ENCODE peak calls at places on chromosomes 12 and 14, in four cellular contexts. X is mammary epithelial cell, R is glutamatergic neuron, I is cardiac fibroblast. O is an unnamed sample.

GRCh38 chr12:66803972-66804371 is 125.1 kb upstream of the GRIP1 start:
- DNase-seq in X (no peak), R (peak; percentile 51), I (no peak), O (no peak)

GRCh38 chr12:132554857-132555630 is 55.3 kb downstream of the LRCOL1 start:
- DNase-seq in X (no peak), R (peak; percentile 62), I (no peak), O (no peak)

GRCh38 chr14:21494902-21495762 is 16.0 kb downstream of the METTL3 start:
- DNase-seq in X (no peak), R (no peak), I (peak; percentile 55), O (peak; percentile 49)

GRCh38 chr12:130568546-130568945 is 147.6 kb downstream of the RIMBP2 start:
- DNase-seq in X (no peak), R (no peak), I (no peak), O (no peak)

GRCh38 chr12:30533518-30533917 is 162.2 kb downstream of the IPO8 start:
- DNase-seq in X (no peak), R (no peak), I (peak; percentile 43), O (peak; percentile 13)

GRCh38 chr12:117486840-117487659 is 125.6 kb upstream of the NOS1 start:
- DNase-seq in X (no peak), R (no peak), I (no peak), O (no peak)

GRCh38 chr14:77206877-77207389 is 25.3 kb downstream of the TMEM63C start:
- DNase-seq in X (no peak), R (peak; percentile 37), I (no peak), O (no peak)

GRCh38 chr14:104335176-104335575 is 196.8 kb downstream of the KIF26A start:
- DNase-seq in X (no peak), R (no peak), I (no peak), O (no peak)

GRCh38 chr14:39988939-39989338 is 556.7 kb upstream of the FBXO33 start:
- DNase-seq in X (no peak), R (no peak), I (peak; percentile 22), O (peak; percentile 2)

GRCh38 chr12:65511134-65511912 is 232.8 kb downstream of the MSRB3 start:
- DNase-seq in X (no peak), R (no peak), I (no peak), O (no peak)

GRCh38 chr12:22018860-22019259 is 27.2 kb upstream of the CMAS start:
- DNase-seq in X (no peak), R (no peak), I (peak; percentile 35), O (peak; percentile 27)
- TF ChIP-seq CTCF in X (peak; percentile 33), R (peak; percentile 49), I (peak; percentile 35), O (peak; percentile 19)

GRCh38 chr12:93742086-93742934 is 65.1 kb downstream of the CRADD start:
- DNase-seq in X (peak; percentile 65), R (peak; percentile 72), I (peak; percentile 67), O (peak; percentile 76)
- TF ChIP-seq CTCF in X (peak; percentile 12), R (peak; percentile 12), I (peak; percentile 26), O (peak; percentile 31)

DNA sequence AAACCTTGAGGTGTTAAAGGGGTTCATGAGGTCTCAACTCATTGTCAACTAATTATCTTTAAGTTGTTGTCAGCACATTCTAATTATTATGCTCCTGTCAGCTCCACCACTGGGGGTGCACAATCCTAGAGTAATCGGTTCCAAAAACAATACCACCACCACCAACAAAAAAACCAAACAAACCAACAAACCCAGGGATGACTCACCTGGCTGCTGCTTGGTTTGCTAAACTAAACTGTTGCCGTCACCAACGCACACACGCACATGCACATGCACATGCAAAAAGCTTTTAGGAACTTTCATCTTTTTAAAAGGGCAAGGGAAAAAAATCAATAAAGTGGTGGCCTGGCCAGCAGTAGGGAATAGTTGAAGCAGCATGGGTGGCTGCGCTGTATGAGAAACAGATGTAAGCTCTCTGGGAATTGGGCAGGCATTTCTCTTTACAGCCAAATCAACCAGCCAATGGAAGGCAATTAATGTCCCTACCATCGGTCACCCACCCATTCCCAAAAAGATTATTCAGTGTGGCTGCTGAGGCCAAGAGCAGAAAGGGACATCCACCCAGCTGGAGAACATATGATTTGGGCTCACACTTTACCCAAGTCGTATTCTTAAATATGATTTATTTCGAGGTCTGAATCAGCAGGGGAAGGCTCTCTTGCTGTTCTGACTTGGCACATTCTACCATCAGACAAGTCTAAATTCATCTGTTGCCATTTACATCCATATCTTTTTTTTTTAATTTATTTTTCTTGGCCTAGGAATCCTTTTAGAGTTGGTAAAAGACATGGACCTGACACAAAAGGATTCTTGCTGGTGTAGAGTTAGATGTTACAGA is 20.0 kb downstream of the TMEM30B start:
- DNase-seq in X (peak; percentile 16), R (no peak), I (peak; percentile 86), O (peak; percentile 95)
- TF ChIP-seq CTCF in X (peak; percentile 2), R (no peak), I (peak; percentile 20), O (peak; percentile 44)

GRCh38 chr14:57057803-57058202 is 210.9 kb downstream of the EXOC5 start:
- DNase-seq in X (no peak), R (no peak), I (no peak), O (no peak)

GRCh38 chr14:57058319-57058718 is 210.4 kb downstream of the EXOC5 start:
- DNase-seq in X (no peak), R (no peak), I (no peak), O (no peak)

GRCh38 chr14:57066463-57066862 is 202.2 kb downstream of the EXOC5 start:
- DNase-seq in X (no peak), R (no peak), I (no peak), O (no peak)

GRCh38 chr14:57060276-57060956 is 208.3 kb downstream of the EXOC5 start:
- DNase-seq in X (peak; percentile 64), R (no peak), I (no peak), O (no peak)

DNA sequence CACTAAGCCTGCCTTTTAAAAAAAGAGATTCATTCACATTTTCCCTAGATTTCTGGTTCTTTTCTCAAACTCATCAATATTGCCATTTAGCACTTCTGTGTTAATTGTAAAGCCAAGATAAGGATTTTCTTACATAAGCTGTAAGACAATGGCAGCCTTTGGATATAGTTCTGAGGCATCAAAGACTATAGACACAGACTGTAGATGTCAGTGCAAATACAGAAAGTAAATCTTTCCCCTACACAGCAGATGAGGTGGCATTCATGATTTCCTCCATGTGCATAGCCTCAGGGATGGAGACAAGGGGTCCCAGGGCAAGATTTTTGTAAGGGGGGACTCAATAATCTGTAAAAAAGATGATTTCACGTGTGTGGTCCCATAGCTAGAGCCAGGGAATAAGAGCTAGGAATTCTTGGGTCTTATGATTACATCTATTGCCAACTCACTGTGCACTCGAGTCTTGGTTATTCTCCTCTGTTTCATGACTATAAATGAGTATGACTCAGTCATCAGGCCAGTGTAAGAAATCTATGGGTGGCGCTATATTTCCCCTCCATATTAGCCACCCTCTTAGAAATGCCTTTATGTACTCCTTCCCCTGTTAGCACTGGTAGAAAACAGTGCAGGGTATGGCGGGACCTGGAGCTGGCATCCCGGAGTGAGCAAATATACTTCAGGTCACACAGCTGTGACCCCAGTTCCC is 207.5 kb downstream of the EXOC5 start:
- DNase-seq in X (no peak), R (no peak), I (no peak), O (no peak)
- TF ChIP-seq CTCF in X (no peak), R (no peak), I (no peak), O (no peak)

DNA sequence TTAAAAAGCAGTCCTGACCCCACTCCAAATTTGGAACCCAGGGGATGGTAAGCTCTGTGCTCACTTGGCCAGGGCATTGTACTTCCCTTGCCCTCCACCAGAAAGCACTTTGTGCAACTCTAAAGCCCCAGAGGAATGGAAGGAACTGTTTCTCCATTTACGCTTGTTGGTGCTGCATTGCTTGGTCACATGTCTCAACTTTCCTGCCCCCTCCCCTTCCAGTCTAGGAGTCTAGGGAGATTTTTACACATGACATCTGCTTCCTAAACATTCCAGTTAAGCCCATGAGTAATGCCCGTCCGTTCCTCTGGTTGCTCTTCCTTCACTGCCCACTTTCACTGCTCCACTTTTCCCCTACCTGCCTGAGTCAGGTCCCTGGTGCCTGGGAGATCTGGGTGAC is 92.6 kb upstream of the MAP1LC3B2 start:
- DNase-seq in X (no peak), R (no peak), I (peak; percentile 42), O (peak; percentile 18)
- TF ChIP-seq CTCF in X (no peak), R (no peak), I (no peak), O (no peak)

O was measured in fibroblast of the aortic adventitia.